ENCODE peak calls at places on chromosomes 7 and 10, in six cellular contexts. I, Y, A, J, G and P are unnamed samples.

GRCh38 chr10:114815751-114816150 is 5.8 kb upstream of the FHIP2A start:
- DNase-seq in J (no peak), Y (no peak), I (no peak), G (no peak), A (no peak), P (no peak)

GRCh38 chr10:73338801-73339368 is 19.8 kb downstream of the CFAP70 start:
- DNase-seq in G (no peak), J (no peak), Y (no peak), I (no peak), A (no peak), P (no peak)

GRCh38 chr10:130254168-130255061 is 118.2 kb downstream of the GLRX3 start:
- DNase-seq in J (no peak), Y (no peak), I (no peak), A (no peak), G (no peak), P (no peak)

GRCh38 chr10:44310762-44311562 is 73.9 kb downstream of the CXCL12 start:
- DNase-seq in A (peak), J (peak), G (peak), I (peak), Y (peak), P (peak)

GRCh38 chr10:67663449-67664087 is 32.4 kb downstream of the CTNNA3 start:
- DNase-seq in G (no peak), J (peak), A (no peak), I (peak), Y (no peak), P (no peak)

GRCh38 chr10:69936091-69936490 is 116.6 kb upstream of the MACROH2A2 start:
- DNase-seq in I (peak), A (no peak), Y (no peak), J (peak), G (no peak), P (no peak)

GRCh38 chr10:114394531-114394930 is 9.8 kb downstream of the AFAP1L2 start:
- DNase-seq in I (no peak), Y (no peak), A (no peak), J (no peak), G (no peak), P (no peak)

GRCh38 chr10:22593644-22594043 is 120.7 kb downstream of the PIP4K2A start:
- DNase-seq in J (no peak), Y (no peak), G (no peak), A (no peak), I (no peak), P (no peak)

GRCh38 chr7:2099036-2099957 is 133.4 kb downstream of the MAD1L1 start:
- DNase-seq in Y (peak), A (no peak), G (no peak), J (no peak), I (no peak), P (no peak)

GRCh38 chr10:97002670-97003069 is 170.6 kb downstream of the LCOR start:
- DNase-seq in G (peak), Y (no peak), A (no peak), J (no peak), I (peak), P (no peak)

GRCh38 chr7:122676466-122676865 is 22.5 kb downstream of the RNF133 start:
- DNase-seq in J (no peak), Y (no peak), G (no peak), A (no peak), I (no peak), P (no peak)

GRCh38 chr10:114397651-114398145 is 6.6 kb downstream of the AFAP1L2 start:
- DNase-seq in Y (no peak), J (no peak), G (no peak), A (no peak), I (no peak), P (no peak)

GRCh38 chr10:89693176-89693575 is 8.2 kb upstream of the KIF20B start:
- DNase-seq in G (no peak), A (no peak), Y (no peak), I (no peak), J (no peak), P (no peak)

GRCh38 chr10:117228210-117228609 is 12.7 kb upstream of the SLC18A2 start:
- DNase-seq in A (no peak), J (no peak), I (no peak), G (no peak), Y (no peak), P (no peak)

GRCh38 chr10:124083047-124083739 is 10.2 kb downstream of the CHST15 start:
- DNase-seq in G (no peak), A (no peak), J (no peak), Y (no peak), I (no peak), P (no peak)

GRCh38 chr7:26988975-26989374 is 106.8 kb downstream of the HOXA1 start:
- DNase-seq in J (no peak), I (no peak), A (no peak), G (no peak), Y (no peak), P (no peak)

GRCh38 chr10:65423043-65423442 is 1502.8 kb upstream of the LRRTM3 start:
- DNase-seq in J (no peak), G (no peak), Y (no peak), A (no peak), I (no peak), P (no peak)

GRCh38 chr10:21496285-21497176 is 29.0 kb downstream of the SKIDA1 start:
- DNase-seq in A (peak), J (peak), Y (peak), G (peak), I (peak), P (peak)

GRCh38 chr7:96013836-96014235 is 241.5 kb downstream of the DYNC1I1 start:
- DNase-seq in A (no peak), J (no peak), I (no peak), G (no peak), Y (no peak), P (no peak)

GRCh38 chr7:107130487-107131220 is 38.1 kb upstream of the HBP1 start:
- DNase-seq in I (peak), A (no peak), G (no peak), Y (no peak), J (no peak), P (no peak)

GRCh38 chr10:116385994-116386809 is 41.4 kb upstream of the PNLIPRP3 start:
- DNase-seq in A (no peak), Y (no peak), J (peak), G (no peak), I (no peak), P (no peak)

GRCh38 chr7:155009570-155010157 is 6.7 kb upstream of the PAXIP1 start:
- DNase-seq in Y (peak), A (peak), J (no peak), G (no peak), I (peak), P (no peak)

GRCh38 chr7:75905785-75906604 is 9.0 kb upstream of the POR start:
- DNase-seq in J (peak), A (no peak), G (peak), Y (no peak), I (peak), P (peak)

GRCh38 chr10:108904163-108904878 is 1019.0 kb downstream of the XPNPEP1 start:
- DNase-seq in G (no peak), I (no peak), Y (no peak), J (no peak), A (peak), P (no peak)

GRCh38 chr10:63675171-63675570 is 154.0 kb downstream of the REEP3 start:
- DNase-seq in Y (no peak), G (no peak), J (peak), A (no peak), I (no peak), P (no peak)

GRCh38 chr10:102869290-102870198 is at the start of gene AS3MT:
- DNase-seq in A (peak), J (no peak), Y (peak), I (peak), G (no peak), P (peak)

GRCh38 chr10:76492678-76493472 is 1061.5 kb downstream of the LRMDA start:
- DNase-seq in G (no peak), A (no peak), Y (no peak), J (no peak), I (no peak), P (no peak)